ENCODE peak calls at places on chromosomes 3 and 15, in four cellular contexts. F is K562, V is HepG2, Z is HCT116. U is an unnamed sample.
A peak's percentile ranks its signal among the peaks of the same experiment; 100 is the strongest.

GRCh38 chr15:84804005-84804803 is 13.0 kb upstream of the ALPK3 start:
- DNase-seq in F (no peak), V (no peak), Z (no peak), U (no peak)

GRCh38 chr15:48516125-48516524 is 129.4 kb downstream of the FBN1 start:
- DNase-seq in F (no peak), V (no peak), Z (no peak), U (no peak)

GRCh38 chr3:150248116-150248864 is 159.8 kb upstream of the TSC22D2 start:
- DNase-seq in F (no peak), V (no peak), Z (no peak), U (no peak)

GRCh38 chr3:15470261-15470660 is 42.9 kb downstream of the EAF1 start:
- DNase-seq in F (no peak), V (peak; percentile 25), Z (no peak), U (no peak)

GRCh38 chr3:49161808-49162530 is 4.2 kb downstream of the CCDC71 start:
- DNase-seq in F (no peak), V (no peak), Z (no peak), U (no peak)

GRCh38 chr15:38589502-38589901 is 24.9 kb upstream of the RASGRP1 start:
- DNase-seq in F (no peak), V (no peak), Z (no peak), U (no peak)

GRCh38 chr3:79517766-79518413 is 249.9 kb downstream of the ROBO1 start:
- DNase-seq in F (no peak), V (peak; percentile 24), Z (no peak), U (no peak)

GRCh38 chr3:123351396-123351945 is 97.4 kb downstream of the ADCY5 start:
- DNase-seq in F (no peak), V (no peak), Z (no peak), U (no peak)

GRCh38 chr15:68409736-68410370 is 22.1 kb downstream of the ITGA11 start:
- DNase-seq in F (no peak), V (no peak), Z (no peak), U (no peak)

DNA sequence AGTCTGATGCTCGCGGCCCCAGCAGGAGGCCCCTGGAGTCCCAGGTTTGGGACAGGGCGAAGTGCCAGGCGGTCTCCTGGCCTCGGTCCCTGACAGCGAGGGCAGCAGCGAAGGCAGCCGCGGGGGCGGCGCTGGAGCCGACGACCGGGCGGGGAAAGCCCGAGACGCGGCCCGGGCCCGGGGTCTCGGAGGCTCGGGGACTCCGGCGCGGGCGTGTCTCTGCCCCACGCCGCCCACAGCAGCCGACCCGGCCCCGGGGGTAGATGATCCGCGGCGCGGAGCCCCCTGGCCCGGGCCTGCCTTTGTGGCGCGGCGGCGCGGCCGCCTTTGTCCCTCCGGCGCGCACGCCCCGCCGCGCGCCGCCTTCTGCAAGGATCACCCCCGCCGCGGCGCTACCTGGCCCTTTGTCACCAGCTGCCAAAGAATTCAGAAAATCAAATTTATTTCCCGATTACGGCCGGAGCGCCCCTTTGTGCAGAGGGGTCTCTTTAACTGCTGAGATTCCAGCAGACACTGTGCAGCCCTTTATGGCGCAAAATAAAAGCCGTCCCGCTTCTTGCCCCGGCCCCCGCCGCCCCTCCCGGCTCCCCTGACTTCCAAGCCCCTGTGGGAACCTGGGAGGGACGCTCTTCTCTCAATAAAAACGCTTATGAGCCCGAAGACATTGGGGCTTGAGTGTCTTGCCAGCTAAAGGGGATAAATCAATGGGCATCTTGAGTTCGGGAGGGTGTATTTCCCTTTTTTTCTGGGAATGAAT is 68.3 kb downstream of the HES1 start:
- DNase-seq in F (no peak), V (no peak), Z (no peak), U (no peak)
- TF ChIP-seq SIN3A in F (no peak), V (no peak), Z (no peak), U (peak; percentile 26)

DNA sequence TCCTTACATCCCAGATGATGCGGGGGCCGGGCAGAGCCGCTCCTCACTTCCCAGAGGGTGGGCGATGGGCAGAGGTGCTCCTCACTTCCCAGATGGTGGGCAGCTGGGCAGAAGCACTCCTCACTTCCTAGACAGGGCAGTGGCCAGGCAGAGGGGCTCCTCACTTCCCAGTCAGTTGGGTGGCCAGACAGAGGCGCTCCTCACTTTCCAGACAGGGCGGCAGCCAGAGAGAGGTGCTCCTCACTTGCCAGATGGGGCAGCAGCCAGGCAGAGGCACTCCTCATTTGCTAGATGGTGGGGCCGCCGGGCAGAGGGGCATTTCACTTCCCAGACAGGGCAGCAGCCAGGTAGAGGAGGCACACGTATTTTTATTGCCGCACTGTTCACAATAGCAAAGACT is 622.0 kb upstream of the KCNMB2 start:
- DNase-seq in F (no peak), V (no peak), Z (no peak), U (no peak)
- TF ChIP-seq TCF7L2 in F (no peak), V (no peak), Z (no peak), U (no peak)

DNA sequence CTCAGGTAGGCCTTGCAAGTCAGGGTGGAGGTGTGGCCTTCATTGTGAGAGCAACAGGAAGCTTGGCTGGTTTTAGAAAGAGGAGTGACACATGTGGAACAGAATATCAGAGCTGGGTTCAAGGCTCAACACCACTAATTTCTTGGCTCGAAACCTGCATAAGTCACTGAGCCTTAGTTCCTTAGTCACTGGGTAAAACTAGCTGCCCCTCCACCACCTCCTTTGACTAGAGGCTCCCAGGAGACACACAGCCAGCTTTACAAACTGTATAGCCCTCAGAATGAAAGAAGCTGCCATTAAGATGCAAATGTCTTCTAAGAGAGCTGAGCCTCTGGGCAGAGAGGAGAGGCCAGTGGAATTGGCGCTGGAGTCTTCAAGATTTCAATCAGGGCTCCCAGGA is 67.7 kb downstream of the CERS3 start:
- DNase-seq in F (no peak), V (no peak), Z (no peak), U (no peak)
- H3K9me3 ChIP-seq in F (no peaks in the 10 kb centered on the region), V (no peaks in the 10 kb centered on the region), Z (no peaks in the 10 kb centered on the region), U (no peaks in the 10 kb centered on the region)

GRCh38 chr3:42666577-42666998 is 13.1 kb downstream of the ZBTB47 start:
- DNase-seq in F (no peak), V (no peak), Z (no peak), U (no peak)
- TF ChIP-seq SIN3A in F (no peak), V (no peak), Z (no peak), U (no peak)

GRCh38 chr15:27861171-27861570 is 237.9 kb downstream of the OCA2 start:
- DNase-seq in F (no peak), V (no peak), Z (no peak), U (no peak)

GRCh38 chr15:27864076-27864475 is 235.0 kb downstream of the OCA2 start:
- DNase-seq in F (no peak), V (no peak), Z (no peak), U (no peak)

GRCh38 chr15:27864719-27865118 is 234.4 kb downstream of the OCA2 start:
- DNase-seq in F (no peak), V (no peak), Z (no peak), U (no peak)

GRCh38 chr15:27865323-27865922 is 233.7 kb downstream of the OCA2 start:
- DNase-seq in F (no peak), V (no peak), Z (no peak), U (no peak)

GRCh38 chr15:27863000-27863399 is 236.1 kb downstream of the OCA2 start:
- DNase-seq in F (no peak), V (no peak), Z (no peak), U (no peak)
- TF ChIP-seq TCF7L2 in F (no peak), V (no peak), Z (no peak), U (no peak)

GRCh38 chr3:128853826-128854225 is 25.6 kb upstream of the ACAD9 start:
- DNase-seq in F (no peak), V (no peak), Z (no peak), U (no peak)

GRCh38 chr3:128850544-128850943 is 28.9 kb upstream of the ACAD9 start:
- DNase-seq in F (no peak), V (peak; percentile 32), Z (no peak), U (no peak)

GRCh38 chr3:128849776-128850542 is 29.5 kb upstream of the ACAD9 start:
- DNase-seq in F (no peak), V (no peak), Z (no peak), U (no peak)

GRCh38 chr3:128854382-128854939 is 25.0 kb upstream of the ACAD9 start:
- DNase-seq in F (no peak), V (no peak), Z (no peak), U (no peak)

GRCh38 chr3:128851601-128852000 is 27.8 kb upstream of the ACAD9 start:
- DNase-seq in F (no peak), V (no peak), Z (no peak), U (no peak)
- H3K9me3 ChIP-seq in F (peaks cover 8% of the 10 kb centered on the region), V (peaks cover 29% of the 10 kb centered on the region), Z (no peaks in the 10 kb centered on the region), U (peaks cover 22% of the 10 kb centered on the region)

DNA sequence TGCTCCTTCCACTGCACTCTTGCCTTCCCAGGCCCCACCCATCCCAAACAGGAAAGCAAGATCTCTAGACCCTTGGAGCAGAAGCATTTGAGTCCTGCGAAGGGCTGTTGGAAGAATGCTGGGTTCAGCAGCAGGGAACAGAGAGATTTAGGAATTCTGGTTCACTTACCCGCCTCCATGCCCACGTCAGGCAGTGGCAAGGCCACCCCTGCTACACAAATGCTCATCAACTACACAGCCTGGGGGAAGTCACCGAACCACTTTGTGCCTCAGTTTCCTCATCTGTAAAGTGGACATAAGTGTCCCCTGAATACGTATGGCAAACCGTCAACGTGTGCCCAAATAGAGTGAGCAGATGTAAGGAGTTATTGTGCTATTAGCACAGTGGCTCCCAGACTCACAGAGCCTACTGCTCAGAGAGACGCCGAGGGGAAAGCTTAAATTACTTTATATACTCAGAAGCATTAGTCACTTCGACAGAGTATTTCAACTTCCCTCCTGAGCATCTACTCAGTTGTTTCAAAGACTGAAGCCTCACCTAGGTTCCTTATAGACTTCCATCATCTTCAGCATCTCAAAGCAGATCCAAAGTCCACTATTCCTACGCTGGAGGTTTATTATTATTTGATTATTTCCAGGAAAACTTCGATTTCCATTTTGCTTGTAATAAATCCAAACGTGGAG is 906 bp downstream of the HOMER2 start:
- DNase-seq in F (no peak), V (no peak), Z (no peak), U (no peak)
- TF ChIP-seq SIN3A in F (no peak), V (no peak), Z (no peak), U (no peak)

GRCh38 chr3:160376681-160377080 is 22.3 kb downstream of the IFT80 start:
- DNase-seq in F (no peak), V (no peak), Z (no peak), U (no peak)
- TF ChIP-seq TCF7L2 in F (no peak), V (no peak), Z (no peak), U (no peak)

GRCh38 chr15:21267686-21268395 is 172.5 kb downstream of the POTEB3 start:
- DNase-seq in F (no peak), V (no peak), Z (no peak), U (no peak)
- H3K9me3 ChIP-seq in F (no peaks in the 10 kb centered on the region), V (no peaks in the 10 kb centered on the region), Z (peaks cover 22% of the 10 kb centered on the region), U (no peaks in the 10 kb centered on the region)

DNA sequence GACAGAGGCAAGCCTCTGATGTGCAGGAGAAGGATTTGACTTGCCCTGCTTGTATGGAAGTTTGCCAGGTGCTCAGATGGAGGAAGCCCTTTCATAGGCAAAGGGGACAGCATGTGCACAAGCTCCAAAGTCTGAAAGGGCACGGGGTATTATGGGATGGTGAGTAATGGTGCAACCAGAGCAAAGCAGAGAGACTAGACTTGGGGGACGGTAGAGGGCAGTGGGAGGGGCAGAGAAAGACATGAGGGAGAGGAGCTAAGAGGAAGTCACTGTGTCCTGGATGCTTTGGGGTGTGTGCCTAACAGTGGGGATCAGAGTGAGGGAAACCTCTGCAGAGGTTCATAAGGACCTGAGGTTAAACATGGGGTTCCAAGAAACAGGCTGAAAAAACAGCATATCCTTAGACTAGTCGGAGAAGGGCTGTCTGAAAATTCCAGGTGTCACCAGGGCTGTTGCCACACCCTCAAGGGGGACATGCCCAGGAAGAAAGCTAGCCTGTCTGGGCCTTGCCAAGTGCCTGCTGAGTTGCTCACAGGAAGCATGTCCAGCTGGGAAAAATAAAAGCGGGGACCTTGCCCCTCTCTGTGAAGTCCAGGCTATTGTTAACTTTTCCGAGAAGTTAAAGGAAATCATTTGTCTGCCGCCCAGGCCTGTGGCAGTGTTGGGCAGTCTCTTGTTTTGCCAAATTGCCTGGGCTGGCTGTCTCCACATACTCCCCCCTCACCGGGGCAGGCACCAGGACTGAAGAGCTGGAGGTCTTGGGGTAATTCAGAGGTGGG is 47.1 kb downstream of the HRH1 start:
- DNase-seq in F (no peak), V (peak; percentile 28), Z (no peak), U (no peak)
- TF ChIP-seq SIN3A in F (no peak), V (no peak), Z (peak; percentile 59), U (no peak)